ENCODE peak calls at places on chromosomes 4 and X, in nine cellular contexts. One of them, this sample, is unnamed.

GRCh38 chrX:47707031-47707780 is 48.2 kb upstream of the UXT start:
- DNase-seq in AG04450: no peak
- DNase-seq in Panc1: no peak
- DNase-seq in coronary artery: no peak
- DNase-seq in astrocyte of the cerebellum: no peak
- DNase-seq in AG04449: no peak
- DNase-seq in ascending aorta: no peak
- DNase-seq in brain microvascular endothelial cell: peak; percentile 5
- DNase-seq in sigmoid colon: no peak
- DNase-seq in this sample: no peak

GRCh38 chr4:121125486-121125885 is 38.6 kb downstream of the TNIP3 start:
- DNase-seq in sigmoid colon: no peak
- DNase-seq in brain microvascular endothelial cell: no peak
- DNase-seq in astrocyte of the cerebellum: no peak
- DNase-seq in Panc1: no peak
- DNase-seq in ascending aorta: no peak
- DNase-seq in coronary artery: no peak
- DNase-seq in AG04450: no peak
- DNase-seq in AG04449: no peak
- DNase-seq in this sample: no peak

GRCh38 chrX:23503835-23504539 is 163.3 kb upstream of the PRDX4 start:
- DNase-seq in AG04450: peak; percentile 2
- DNase-seq in sigmoid colon: peak; percentile 57
- DNase-seq in AG04449: no peak
- DNase-seq in coronary artery: peak; percentile 86
- DNase-seq in ascending aorta: peak; percentile 88
- DNase-seq in brain microvascular endothelial cell: peak; percentile 76
- DNase-seq in Panc1: peak; percentile 67
- DNase-seq in astrocyte of the cerebellum: peak; percentile 80
- DNase-seq in this sample: peak; percentile 92

GRCh38 chrX:9486786-9487185 is 21.9 kb downstream of the TBL1X start:
- DNase-seq in ascending aorta: no peak
- DNase-seq in astrocyte of the cerebellum: no peak
- DNase-seq in brain microvascular endothelial cell: no peak
- DNase-seq in coronary artery: no peak
- DNase-seq in Panc1: no peak
- DNase-seq in AG04450: no peak
- DNase-seq in sigmoid colon: no peak
- DNase-seq in AG04449: no peak
- DNase-seq in this sample: no peak

GRCh38 chr4:72302981-72303704 is 265.9 kb downstream of the ADAMTS3 start:
- DNase-seq in ascending aorta: no peak
- DNase-seq in sigmoid colon: no peak
- DNase-seq in brain microvascular endothelial cell: peak; percentile 35
- DNase-seq in astrocyte of the cerebellum: no peak
- DNase-seq in AG04449: no peak
- DNase-seq in Panc1: no peak
- DNase-seq in coronary artery: no peak
- DNase-seq in AG04450: peak; percentile 16
- DNase-seq in this sample: peak; percentile 46

GRCh38 chr4:76539979-76540378 is 105.0 kb downstream of the SHROOM3 start:
- DNase-seq in AG04450: no peak
- DNase-seq in Panc1: no peak
- DNase-seq in ascending aorta: no peak
- DNase-seq in coronary artery: no peak
- DNase-seq in AG04449: no peak
- DNase-seq in sigmoid colon: no peak
- DNase-seq in brain microvascular endothelial cell: peak; percentile 60
- DNase-seq in astrocyte of the cerebellum: no peak
- DNase-seq in this sample: no peak

GRCh38 chrX:71666240-71667223 is 814 bp upstream of the LOC101059915 start:
- DNase-seq in brain microvascular endothelial cell: no peak
- DNase-seq in coronary artery: no peak
- DNase-seq in Panc1: no peak
- DNase-seq in ascending aorta: no peak
- DNase-seq in AG04450: no peak
- DNase-seq in sigmoid colon: no peak
- DNase-seq in astrocyte of the cerebellum: no peak
- DNase-seq in AG04449: no peak
- DNase-seq in this sample: peak; percentile 50

GRCh38 chr4:73006286-73006990 is 63.1 kb downstream of the COX18 start:
- DNase-seq in brain microvascular endothelial cell: no peak
- DNase-seq in Panc1: no peak
- DNase-seq in ascending aorta: no peak
- DNase-seq in AG04450: no peak
- DNase-seq in sigmoid colon: no peak
- DNase-seq in coronary artery: no peak
- DNase-seq in astrocyte of the cerebellum: no peak
- DNase-seq in AG04449: no peak
- DNase-seq in this sample: no peak

GRCh38 chr4:161919442-161920220 is 244.2 kb downstream of the FSTL5 start:
- DNase-seq in astrocyte of the cerebellum: no peak
- DNase-seq in coronary artery: no peak
- DNase-seq in ascending aorta: no peak
- DNase-seq in AG04450: no peak
- DNase-seq in sigmoid colon: no peak
- DNase-seq in Panc1: no peak
- DNase-seq in AG04449: no peak
- DNase-seq in brain microvascular endothelial cell: no peak
- DNase-seq in this sample: no peak

GRCh38 chr4:11635336-11635735 is 206.6 kb upstream of the HS3ST1 start:
- DNase-seq in ascending aorta: no peak
- DNase-seq in coronary artery: no peak
- DNase-seq in Panc1: peak; percentile 8
- DNase-seq in brain microvascular endothelial cell: peak; percentile 22
- DNase-seq in AG04449: no peak
- DNase-seq in sigmoid colon: no peak
- DNase-seq in astrocyte of the cerebellum: peak; percentile 81
- DNase-seq in AG04450: peak; percentile 61
- DNase-seq in this sample: no peak

GRCh38 chr4:69830529-69831269 is 29.2 kb downstream of the SULT1E1 start:
- DNase-seq in coronary artery: no peak
- DNase-seq in AG04449: no peak
- DNase-seq in brain microvascular endothelial cell: peak; percentile 62
- DNase-seq in Panc1: no peak
- DNase-seq in AG04450: no peak
- DNase-seq in astrocyte of the cerebellum: no peak
- DNase-seq in ascending aorta: no peak
- DNase-seq in sigmoid colon: no peak
- DNase-seq in this sample: peak; percentile 57

GRCh38 chrX:131704136-131704695 is 160.3 kb downstream of the OR13H1 start:
- DNase-seq in sigmoid colon: peak; percentile 96
- DNase-seq in AG04449: no peak
- DNase-seq in coronary artery: peak; percentile 86
- DNase-seq in brain microvascular endothelial cell: peak; percentile 71
- DNase-seq in AG04450: no peak
- DNase-seq in astrocyte of the cerebellum: peak; percentile 83
- DNase-seq in Panc1: peak; percentile 88
- DNase-seq in ascending aorta: peak; percentile 94
- DNase-seq in this sample: peak; percentile 87

GRCh38 chr4:107319386-107319785 is 283.3 kb upstream of the DKK2 start:
- DNase-seq in AG04449: no peak
- DNase-seq in astrocyte of the cerebellum: no peak
- DNase-seq in coronary artery: no peak
- DNase-seq in AG04450: no peak
- DNase-seq in sigmoid colon: no peak
- DNase-seq in Panc1: no peak
- DNase-seq in ascending aorta: no peak
- DNase-seq in brain microvascular endothelial cell: no peak
- DNase-seq in this sample: no peak

GRCh38 chr4:82715731-82716617 is 82.6 kb downstream of the SCD5 start:
- DNase-seq in AG04449: peak; percentile 51
- DNase-seq in astrocyte of the cerebellum: no peak
- DNase-seq in coronary artery: no peak
- DNase-seq in sigmoid colon: no peak
- DNase-seq in AG04450: no peak
- DNase-seq in ascending aorta: no peak
- DNase-seq in Panc1: no peak
- DNase-seq in brain microvascular endothelial cell: peak; percentile 35
- DNase-seq in this sample: no peak

GRCh38 chrX:123835661-123836371 is 24.0 kb upstream of the XIAP start:
- DNase-seq in AG04450: no peak
- DNase-seq in Panc1: no peak
- DNase-seq in ascending aorta: no peak
- DNase-seq in astrocyte of the cerebellum: peak; percentile 24
- DNase-seq in AG04449: no peak
- DNase-seq in sigmoid colon: no peak
- DNase-seq in brain microvascular endothelial cell: peak; percentile 51
- DNase-seq in coronary artery: no peak
- DNase-seq in this sample: no peak
- TF ChIP-seq CTCF in AG04450: no peak
- TF ChIP-seq CTCF in Panc1: no peak
- TF ChIP-seq CTCF in ascending aorta: no peak
- TF ChIP-seq CTCF in astrocyte of the cerebellum: no peak
- TF ChIP-seq CTCF in AG04449: no peak
- TF ChIP-seq CTCF in sigmoid colon: no peak
- TF ChIP-seq CTCF in brain microvascular endothelial cell: peak; percentile 16
- TF ChIP-seq CTCF in coronary artery: no peak
- TF ChIP-seq CTCF in this sample: no peak

GRCh38 chr4:118557298-118557851 is 127.8 kb upstream of the METTL14 start:
- DNase-seq in AG04450: no peak
- DNase-seq in astrocyte of the cerebellum: peak; percentile 57
- DNase-seq in coronary artery: no peak
- DNase-seq in Panc1: no peak
- DNase-seq in AG04449: peak; percentile 2
- DNase-seq in ascending aorta: no peak
- DNase-seq in sigmoid colon: no peak
- DNase-seq in brain microvascular endothelial cell: peak; percentile 66
- DNase-seq in this sample: no peak
- H3K4me3 ChIP-seq in AG04450: no peak overlapping the region
- H3K4me3 ChIP-seq in astrocyte of the cerebellum: no peak overlapping the region
- H3K4me3 ChIP-seq in coronary artery: no peak overlapping the region
- H3K4me3 ChIP-seq in Panc1: no peak overlapping the region
- H3K4me3 ChIP-seq in AG04449: no peak overlapping the region
- H3K4me3 ChIP-seq in ascending aorta: no peak overlapping the region
- H3K4me3 ChIP-seq in sigmoid colon: no peak overlapping the region
- H3K4me3 ChIP-seq in brain microvascular endothelial cell: no peak overlapping the region
- H3K4me3 ChIP-seq in this sample: no peak overlapping the region

DNA sequence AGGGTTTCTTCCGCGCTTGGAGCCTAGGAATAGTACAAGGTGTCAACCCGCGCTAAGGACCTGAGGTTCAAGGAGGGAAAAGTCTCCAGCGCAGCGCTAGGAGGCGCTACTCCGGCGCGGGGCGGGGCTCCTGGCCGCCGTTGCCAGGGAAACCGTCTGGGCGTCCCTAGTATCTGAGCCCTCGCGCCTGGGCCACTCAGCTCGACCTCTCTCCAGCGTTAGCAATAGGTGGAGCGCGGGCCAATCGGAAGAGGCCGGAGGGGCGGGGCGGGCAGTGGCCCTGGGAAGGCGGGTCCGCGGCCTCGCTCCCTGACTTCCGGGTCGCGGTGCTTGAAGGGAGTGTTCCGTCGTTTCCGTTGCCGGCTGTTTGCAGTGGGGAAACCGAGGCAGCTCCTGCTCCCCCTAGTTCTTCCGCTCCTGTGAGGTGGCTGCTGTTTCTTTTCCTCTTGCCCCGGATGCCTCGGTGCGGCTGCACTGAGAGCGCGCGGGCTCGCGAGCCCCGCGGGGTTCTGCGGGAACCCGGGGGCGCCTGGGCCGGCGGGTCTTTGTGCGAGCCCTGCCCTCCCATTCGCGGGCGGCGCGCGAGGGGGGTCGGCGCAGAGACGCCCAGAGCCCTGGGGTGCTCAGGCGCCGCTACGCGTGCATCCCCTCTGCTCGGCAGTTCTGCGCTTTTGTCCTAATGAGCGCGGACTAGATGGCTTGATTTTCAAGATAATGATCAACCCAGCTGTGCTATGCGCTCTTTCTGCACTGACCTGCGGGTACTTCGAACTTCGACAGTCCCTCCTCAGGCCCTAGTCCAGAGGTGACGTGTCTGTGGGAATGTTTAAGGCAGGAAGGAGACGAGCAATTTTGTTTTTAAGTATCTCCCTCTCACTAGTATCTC is at the start of gene ELMOD2:
- DNase-seq in brain microvascular endothelial cell: peak; percentile 97
- DNase-seq in astrocyte of the cerebellum: peak; percentile 91
- DNase-seq in AG04450: peak; percentile 93
- DNase-seq in Panc1: peak; percentile 71
- DNase-seq in coronary artery: peak; percentile 99
- DNase-seq in ascending aorta: peak; percentile 99
- DNase-seq in AG04449: peak; percentile 65
- DNase-seq in sigmoid colon: peak; percentile 99
- DNase-seq in this sample: peak; percentile 99
- TF ChIP-seq CTCF in brain microvascular endothelial cell: peak; percentile 98
- TF ChIP-seq CTCF in astrocyte of the cerebellum: peak; percentile 94
- TF ChIP-seq CTCF in AG04450: peak; percentile 95
- TF ChIP-seq CTCF in Panc1: peak; percentile 93
- TF ChIP-seq CTCF in coronary artery: peak; percentile 89
- TF ChIP-seq CTCF in ascending aorta: peak; percentile 88
- TF ChIP-seq CTCF in AG04449: peak; percentile 94
- TF ChIP-seq CTCF in sigmoid colon: peak; percentile 82
- TF ChIP-seq CTCF in this sample: peak; percentile 69

GRCh38 chr4:184983660-184984356 is 34.5 kb upstream of the HELT start:
- DNase-seq in AG04450: no peak
- DNase-seq in ascending aorta: no peak
- DNase-seq in AG04449: no peak
- DNase-seq in coronary artery: no peak
- DNase-seq in sigmoid colon: no peak
- DNase-seq in Panc1: no peak
- DNase-seq in astrocyte of the cerebellum: no peak
- DNase-seq in brain microvascular endothelial cell: peak; percentile 27
- DNase-seq in this sample: no peak
- H3K4me3 ChIP-seq in AG04450: no peak overlapping the region
- H3K4me3 ChIP-seq in ascending aorta: no peak overlapping the region
- H3K4me3 ChIP-seq in AG04449: no peak overlapping the region
- H3K4me3 ChIP-seq in coronary artery: no peak overlapping the region
- H3K4me3 ChIP-seq in sigmoid colon: no peak overlapping the region
- H3K4me3 ChIP-seq in Panc1: no peak overlapping the region
- H3K4me3 ChIP-seq in astrocyte of the cerebellum: no peak overlapping the region
- H3K4me3 ChIP-seq in brain microvascular endothelial cell: no peak overlapping the region
- H3K4me3 ChIP-seq in this sample: no peak overlapping the region

DNA sequence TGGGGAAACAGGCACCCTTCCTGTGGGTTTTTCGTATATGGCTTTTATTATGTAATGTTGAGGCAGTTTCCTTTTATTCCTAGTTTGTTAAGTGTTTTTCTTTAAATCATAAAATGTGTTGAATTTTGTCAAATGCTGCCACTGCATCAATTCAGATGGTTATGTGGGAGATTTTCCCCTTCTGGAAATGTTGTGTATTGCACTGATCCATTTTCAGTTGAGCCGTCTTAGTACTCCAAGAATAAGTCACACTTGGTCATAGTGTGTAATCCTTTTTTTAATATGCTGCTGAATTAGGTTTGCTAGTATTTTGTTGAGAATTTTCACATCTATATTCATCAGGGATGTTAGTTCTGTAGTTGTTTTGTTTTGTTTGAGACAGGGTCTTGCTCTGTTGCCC is 9.5 kb upstream of the CTBP1 start:
- DNase-seq in AG04449: no peak
- DNase-seq in coronary artery: no peak
- DNase-seq in ascending aorta: no peak
- DNase-seq in AG04450: no peak
- DNase-seq in astrocyte of the cerebellum: no peak
- DNase-seq in brain microvascular endothelial cell: no peak
- DNase-seq in Panc1: no peak
- DNase-seq in sigmoid colon: no peak
- DNase-seq in this sample: no peak
- TF ChIP-seq CTCF in AG04449: no peak
- TF ChIP-seq CTCF in coronary artery: no peak
- TF ChIP-seq CTCF in ascending aorta: no peak
- TF ChIP-seq CTCF in AG04450: no peak
- TF ChIP-seq CTCF in astrocyte of the cerebellum: no peak
- TF ChIP-seq CTCF in brain microvascular endothelial cell: peak; percentile 7
- TF ChIP-seq CTCF in Panc1: no peak
- TF ChIP-seq CTCF in sigmoid colon: no peak
- TF ChIP-seq CTCF in this sample: no peak

This sample was measured in pancreas.